ENCODE peak calls at places on chromosomes 1 and 21, in eight cellular contexts. B, V, D, Y, T, U, X and N are unnamed samples.

GRCh38 chr1:42259059-42259738 is 75.8 kb downstream of the FOXJ3 start:
- DNase-seq in T (no peak), B (no peak), U (no peak), X (no peak), Y (no peak), D (peak), V (no peak), N (no peak)

GRCh38 chr21:37871121-37871862 is 45.0 kb downstream of the KCNJ6 start:
- DNase-seq in V (no peak), D (no peak), B (no peak), X (peak), U (no peak), T (no peak), Y (no peak), N (no peak)

GRCh38 chr21:46431884-46432488 is 26.7 kb upstream of the DIP2A start:
- DNase-seq in X (no peak), B (no peak), U (no peak), V (no peak), D (no peak), T (no peak), Y (no peak), N (no peak)

GRCh38 chr1:178521241-178521640 is 8.3 kb downstream of the TEX35 start:
- DNase-seq in U (no peak), T (no peak), D (no peak), B (no peak), Y (no peak), V (no peak), X (no peak), N (no peak)

GRCh38 chr1:203401151-203401550 is 50.2 kb upstream of the FMOD start:
- DNase-seq in Y (no peak), T (no peak), B (no peak), V (no peak), U (no peak), X (no peak), D (no peak), N (no peak)

GRCh38 chr1:38133781-38134180 is 87.2 kb upstream of the POU3F1 start:
- DNase-seq in X (no peak), U (no peak), D (no peak), B (no peak), Y (no peak), V (no peak), T (no peak), N (no peak)

GRCh38 chr1:151680391-151680790 is 36.2 kb downstream of the CELF3 start:
- DNase-seq in V (no peak), X (no peak), B (no peak), Y (no peak), U (no peak), D (no peak), T (no peak), N (no peak)

GRCh38 chr1:55669308-55669707 is 454.1 kb upstream of the USP24 start:
- DNase-seq in D (peak), U (no peak), X (peak), T (no peak), Y (no peak), B (no peak), V (no peak), N (no peak)

GRCh38 chr1:3869751-3870301 is 12.6 kb downstream of the DFFB start:
- DNase-seq in Y (no peak), T (no peak), U (no peak), X (no peak), V (no peak), D (no peak), B (no peak), N (no peak)

GRCh38 chr21:41634211-41634694 is 126.3 kb upstream of the TMPRSS2 start:
- DNase-seq in T (no peak), Y (no peak), U (no peak), V (no peak), X (no peak), B (no peak), D (no peak), N (no peak)

GRCh38 chr1:206568256-206568655 is 44.0 kb downstream of the EIF2D start:
- DNase-seq in X (no peak), U (no peak), T (no peak), D (no peak), V (no peak), B (no peak), Y (no peak), N (no peak)

GRCh38 chr1:40915581-40915980 is 53.4 kb upstream of the CITED4 start:
- DNase-seq in Y (no peak), V (no peak), T (no peak), U (no peak), B (no peak), X (no peak), D (no peak), N (no peak)

GRCh38 chr1:71721532-71721931 is 560.8 kb downstream of the NEGR1 start:
- DNase-seq in U (no peak), X (no peak), V (no peak), D (no peak), B (no peak), Y (no peak), T (no peak), N (no peak)
- TF ChIP-seq CTCF in U (no peak), X (no peak), V (no peak), D (no peak), B (peak), Y (no peak), T (no peak), N (no peak)

GRCh38 chr1:160217466-160218165 is 12.4 kb downstream of the PEA15 start:
- DNase-seq in V (no peak), X (no peak), T (no peak), Y (no peak), U (no peak), B (no peak), D (no peak), N (no peak)

GRCh38 chr1:160222521-160222920 is 17.3 kb downstream of the PEA15 start:
- DNase-seq in V (no peak), B (no peak), Y (no peak), U (no peak), D (no peak), X (no peak), T (no peak), N (no peak)

GRCh38 chr1:160221089-160221488 is 15.9 kb downstream of the PEA15 start:
- DNase-seq in B (no peak), V (no peak), U (no peak), X (no peak), T (no peak), D (no peak), Y (no peak), N (no peak)

GRCh38 chr1:160220301-160220700 is 15.1 kb downstream of the PEA15 start:
- DNase-seq in X (no peak), U (no peak), D (no peak), T (no peak), V (no peak), B (no peak), Y (no peak), N (no peak)

GRCh38 chr1:160219062-160219929 is 14.1 kb downstream of the PEA15 start:
- DNase-seq in Y (no peak), U (peak), D (no peak), X (peak), B (peak), T (no peak), V (no peak), N (no peak)
- TF ChIP-seq CTCF in Y (peak), U (no peak), D (peak), X (peak), B (peak), T (no peak), V (no peak), N (peak)

GRCh38 chr1:207841907-207842306 is 69.0 kb downstream of the CD34 start:
- DNase-seq in T (no peak), V (no peak), U (no peak), X (no peak), D (no peak), B (no peak), Y (no peak), N (no peak)
- TF ChIP-seq CTCF in T (no peak), V (no peak), U (no peak), X (no peak), D (no peak), B (no peak), Y (no peak), N (no peak)

GRCh38 chr1:53291574-53291973 is 36.3 kb downstream of the LRP8 start:
- DNase-seq in X (no peak), Y (no peak), U (no peak), B (no peak), D (no peak), V (no peak), T (no peak), N (no peak)
- TF ChIP-seq CTCF in X (no peak), Y (no peak), U (peak), B (no peak), D (no peak), V (no peak), T (no peak), N (no peak)

DNA sequence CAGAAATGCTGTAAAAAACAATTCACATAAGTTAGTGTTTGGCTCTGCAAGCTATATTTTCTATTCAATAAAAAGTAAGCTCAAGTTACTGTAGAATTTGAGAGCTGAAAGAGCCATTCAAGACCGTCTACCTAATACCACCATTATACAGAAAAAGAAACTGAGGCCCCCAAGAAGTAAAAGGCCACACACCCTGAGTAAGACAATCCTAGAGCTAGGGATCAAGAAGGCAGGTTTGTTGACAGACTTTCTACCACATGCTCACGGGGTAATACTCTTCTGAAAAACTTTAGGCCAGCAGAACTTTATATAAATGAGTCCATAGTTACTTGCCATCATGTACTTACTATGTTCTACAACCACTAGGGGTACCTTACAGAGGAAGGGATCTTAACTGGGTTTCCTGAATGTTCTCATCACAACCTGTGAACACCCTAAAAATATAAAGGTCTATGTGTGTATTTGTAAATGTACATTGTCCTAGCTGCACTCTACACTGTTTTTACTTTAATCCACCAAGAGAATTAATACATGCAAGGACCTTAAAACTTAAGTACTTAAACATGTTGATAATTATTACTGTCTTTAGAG is 2.7 kb downstream of the PSMG1 start:
- DNase-seq in T (no peak), V (no peak), Y (no peak), U (no peak), X (no peak), D (no peak), B (no peak), N (no peak)
- TF ChIP-seq CTCF in T (no peak), V (no peak), Y (no peak), U (peak), X (no peak), D (no peak), B (peak), N (peak)

DNA sequence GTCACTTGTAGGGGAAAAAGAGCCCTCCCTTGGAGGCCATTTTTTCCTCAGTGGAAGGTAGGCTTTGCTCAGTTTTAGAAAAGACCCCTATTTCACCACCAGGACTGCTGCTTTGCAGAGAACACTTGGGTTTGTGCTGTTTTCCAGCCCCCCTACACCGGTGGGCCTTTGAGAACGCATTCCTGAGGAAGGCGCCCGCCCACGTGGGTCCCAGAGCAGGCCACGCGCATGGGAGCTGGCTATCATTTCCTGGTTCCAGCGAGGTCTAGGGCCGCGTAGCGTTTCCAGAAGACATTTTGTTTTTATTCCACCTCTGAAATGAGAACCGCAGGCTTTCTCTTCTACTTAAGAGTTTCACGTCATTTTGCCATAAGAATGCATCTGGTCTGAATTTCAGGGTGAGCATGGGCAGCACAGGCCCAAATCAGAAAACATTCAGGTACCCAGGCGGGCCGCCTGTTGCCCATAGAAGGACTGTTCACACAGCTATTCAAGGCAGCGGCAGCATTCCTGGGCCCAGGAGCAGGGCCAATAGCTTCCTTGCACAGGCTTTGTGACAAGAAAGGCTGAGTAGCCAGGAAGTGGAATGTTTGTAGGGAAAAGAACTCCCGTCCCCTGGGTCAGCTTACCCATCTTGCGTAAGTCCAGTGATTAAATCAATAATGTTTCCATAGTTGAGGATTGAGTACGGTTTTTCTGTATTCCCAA is 1.3 kb upstream of the KLHL21 start:
- DNase-seq in T (peak), D (peak), Y (peak), V (no peak), X (peak), U (peak), B (no peak), N (peak)
- TF ChIP-seq CTCF in T (no peak), D (peak), Y (no peak), V (no peak), X (no peak), U (no peak), B (peak), N (peak)

GRCh38 chr1:21783679-21784603 is 992 bp upstream of the USP48 start:
- DNase-seq in V (no peak), B (no peak), D (no peak), X (peak), T (no peak), Y (peak), U (peak), N (peak)

GRCh38 chr1:21779613-21780521 is 3.1 kb downstream of the USP48 start:
- DNase-seq in D (no peak), Y (no peak), V (no peak), B (no peak), X (no peak), T (no peak), U (no peak), N (no peak)

GRCh38 chr1:21781971-21782867 is 730 bp downstream of the USP48 start:
- DNase-seq in D (peak), B (peak), V (no peak), X (peak), T (no peak), Y (no peak), U (peak), N (no peak)

GRCh38 chr1:21786640-21787039 is 3.7 kb upstream of the USP48 start:
- DNase-seq in X (no peak), U (no peak), V (no peak), T (no peak), B (no peak), Y (no peak), D (no peak), N (no peak)

GRCh38 chr1:21782868-21783678 is at the start of gene USP48:
- DNase-seq in V (peak), X (peak), B (peak), Y (peak), U (peak), T (peak), D (peak), N (peak)
- TF ChIP-seq CTCF in V (no peak), X (no peak), B (no peak), Y (no peak), U (no peak), T (no peak), D (no peak), N (no peak)

DNA sequence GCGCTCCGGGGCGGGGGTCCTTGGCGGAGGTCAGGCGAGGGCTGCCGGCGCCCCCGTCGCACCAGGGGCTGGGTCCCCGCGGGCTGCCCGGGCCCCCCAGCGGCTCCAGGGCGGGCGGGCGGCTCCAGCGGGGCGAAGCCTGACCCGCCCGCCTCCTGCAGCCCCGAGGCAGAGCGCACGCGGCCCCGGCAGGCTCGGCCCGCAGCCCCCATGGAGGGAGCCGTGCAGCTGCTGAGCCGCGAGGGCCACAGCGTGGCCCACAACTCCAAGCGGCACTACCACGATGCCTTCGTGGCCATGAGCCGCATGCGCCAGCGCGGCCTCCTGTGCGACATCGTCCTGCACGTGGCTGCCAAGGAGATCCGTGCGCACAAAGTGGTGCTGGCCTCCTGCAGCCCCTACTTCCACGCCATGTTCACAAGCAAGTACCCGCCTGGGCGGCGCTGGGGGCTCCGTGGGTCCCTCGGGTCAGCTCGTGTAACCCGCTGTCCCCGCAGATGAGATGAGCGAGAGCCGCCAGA is 808 bp downstream of the KLHL17 start:
- DNase-seq in T (no peak), U (no peak), V (no peak), D (no peak), Y (no peak), X (no peak), B (no peak), N (no peak)
- TF ChIP-seq CTCF in T (no peak), U (no peak), V (no peak), D (no peak), Y (no peak), X (no peak), B (no peak), N (no peak)

DNA sequence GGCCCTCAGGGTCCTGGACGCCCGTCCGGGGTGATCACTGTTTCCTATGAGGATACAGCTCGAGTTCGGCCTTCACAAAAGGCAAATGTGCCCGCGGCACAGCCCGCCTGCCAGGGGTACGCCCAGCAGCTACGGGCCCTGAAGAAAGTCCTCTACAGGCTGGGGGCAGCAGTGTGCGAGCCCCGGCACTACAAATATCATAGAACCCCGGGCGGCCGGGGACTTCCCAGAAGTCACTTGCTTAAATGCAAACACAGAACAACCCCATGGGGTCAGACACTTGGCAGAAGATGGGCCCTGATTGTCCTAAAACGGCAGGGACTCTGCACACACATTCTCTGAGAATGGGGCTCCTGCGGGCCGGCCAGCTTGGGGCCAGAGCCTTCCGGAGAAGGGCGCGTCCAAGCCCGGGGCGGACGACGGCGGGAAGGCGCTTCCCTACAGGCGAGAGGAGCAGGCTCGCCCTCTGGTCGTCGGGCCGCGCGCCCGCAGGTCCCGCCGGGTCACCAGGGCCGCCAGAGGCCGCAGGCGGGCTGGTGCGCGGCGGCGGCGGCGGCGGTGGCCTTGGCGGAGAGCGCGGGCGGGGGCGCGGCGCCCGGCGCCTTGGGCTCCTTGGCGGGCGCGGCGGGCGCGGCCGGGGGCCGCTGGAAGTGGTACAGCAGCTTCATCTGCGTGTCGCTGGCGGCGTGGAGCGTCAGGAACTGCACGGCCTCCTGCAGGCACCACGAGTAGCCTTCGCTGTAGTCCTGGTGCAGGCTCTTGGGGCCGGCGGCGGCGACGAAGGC is 905 bp downstream of the HES5 start:
- DNase-seq in X (no peak), Y (peak), T (no peak), B (peak), V (peak), D (no peak), U (no peak), N (no peak)
- TF ChIP-seq CTCF in X (no peak), Y (no peak), T (no peak), B (no peak), V (no peak), D (peak), U (no peak), N (no peak)

DNA sequence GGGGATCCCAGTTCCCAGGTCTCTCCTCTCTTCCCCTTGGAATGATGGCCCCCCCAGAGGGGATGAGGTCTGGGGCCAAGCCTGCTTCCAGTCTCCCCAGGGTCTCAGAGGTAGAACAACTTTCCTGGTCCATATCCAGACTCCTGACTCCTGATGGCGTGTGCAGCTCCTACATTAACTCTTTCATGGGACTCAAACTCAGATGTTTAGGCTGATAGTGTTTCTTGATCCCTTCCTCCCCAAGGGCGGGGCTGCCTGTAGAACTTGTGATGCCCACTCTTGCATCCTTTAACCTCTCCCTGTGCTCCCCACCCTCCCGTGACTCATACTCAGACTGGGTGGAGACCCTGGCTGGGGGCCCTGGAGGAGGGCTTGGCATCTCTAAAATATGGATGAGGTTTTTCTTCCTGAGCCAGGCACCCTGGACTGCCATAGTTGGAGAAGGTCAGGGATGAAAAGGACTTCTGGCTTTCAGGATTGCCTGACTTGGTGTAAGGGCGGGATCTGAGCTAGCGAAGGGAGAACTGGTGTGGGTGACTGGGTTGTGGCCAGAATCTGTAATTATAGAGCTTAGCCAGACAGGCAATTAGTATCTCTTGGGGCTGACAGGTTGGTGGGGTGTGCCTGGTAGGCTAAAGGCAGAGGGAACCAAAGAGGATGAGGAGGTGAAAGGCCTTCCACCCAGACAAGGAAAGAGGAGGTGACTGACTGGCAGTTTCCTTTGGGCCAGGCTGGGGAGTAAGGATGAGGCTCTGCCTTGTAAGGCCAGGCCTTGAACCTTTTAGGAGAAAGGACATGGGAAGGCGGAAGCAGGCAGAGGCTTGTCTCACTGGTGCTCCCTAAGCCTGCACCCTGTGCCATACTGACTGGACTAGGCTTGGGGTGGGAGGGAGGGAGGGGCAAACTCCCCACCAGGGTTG is 1.5 kb downstream of the ATP8B2 start:
- DNase-seq in U (no peak), D (peak), V (no peak), Y (peak), B (no peak), X (peak), T (peak), N (no peak)
- TF ChIP-seq CTCF in U (no peak), D (peak), V (no peak), Y (no peak), B (peak), X (no peak), T (no peak), N (no peak)